ENCODE peak calls at places on chromosome 21, in seven cellular contexts. E is tibial nerve, D is suprapubic skin, B is transverse colon, U is ovary, Y is stomach, A is HepG2. S is an unnamed sample.

GRCh38 chr21:44931137-44931500 is 8.7 kb upstream of the SLX9 start:
- DNase-seq in Y (no peak), D (no peak), A (no peak), U (no peak), E (no peak), B (peak; percentile 52), S (no peak)

GRCh38 chr21:25578070-25578961 is 29.0 kb downstream of the MRPL39 start:
- DNase-seq in Y (no peak), E (no peak), A (peak; percentile 6), D (no peak), B (no peak), U (no peak), S (no peak)

GRCh38 chr21:30340714-30341573 is 3.5 kb upstream of the KRTAP27-1 start:
- DNase-seq in Y (peak; percentile 56), U (no peak), E (no peak), D (no peak), B (peak; percentile 41), A (peak; percentile 3), S (no peak)

GRCh38 chr21:45819478-45820170 is 161.9 kb upstream of the COL6A1 start:
- DNase-seq in Y (no peak), D (no peak), A (no peak), B (no peak), U (no peak), E (no peak), S (peak; percentile 63)

GRCh38 chr21:45882641-45883040 is 98.9 kb upstream of the COL6A1 start:
- DNase-seq in A (no peak), U (no peak), Y (no peak), E (no peak), B (no peak), D (no peak), S (no peak)

GRCh38 chr21:34810786-34811185 is 142.0 kb downstream of the CLIC6 start:
- DNase-seq in B (no peak), D (no peak), A (no peak), U (no peak), E (no peak), Y (no peak), S (no peak)

GRCh38 chr21:35843911-35844667 is 216.2 kb downstream of the SETD4 start:
- DNase-seq in U (no peak), Y (no peak), A (no peak), E (no peak), D (peak; percentile 55), B (no peak), S (no peak)

GRCh38 chr21:45154511-45155508 is 80.4 kb downstream of the ADARB1 start:
- DNase-seq in B (no peak), U (no peak), A (no peak), E (no peak), D (no peak), Y (peak; percentile 3), S (peak; percentile 81)

GRCh38 chr21:25767921-25768320 is 33.1 kb downstream of the GABPA start:
- DNase-seq in U (no peak), D (no peak), Y (no peak), A (no peak), E (no peak), B (no peak), S (no peak)

GRCh38 chr21:39444406-39445145 is 1.0 kb downstream of the LCA5L start:
- DNase-seq in U (no peak), A (no peak), D (no peak), B (no peak), E (no peak), Y (no peak), S (no peak)

GRCh38 chr21:39319251-39319756 is 5.9 kb upstream of the BRWD1 start:
- DNase-seq in U (no peak), B (no peak), A (no peak), Y (no peak), E (no peak), D (no peak), S (peak; percentile 84)

GRCh38 chr21:39451332-39452206 is at the start of gene SH3BGR:
- DNase-seq in Y (no peak), U (no peak), E (peak; percentile 31), A (no peak), D (no peak), B (no peak), S (peak; percentile 70)

GRCh38 chr21:39710866-39711265 is 34.1 kb upstream of the IGSF5 start:
- DNase-seq in U (no peak), E (no peak), B (no peak), A (no peak), D (no peak), Y (no peak), S (no peak)

GRCh38 chr21:17679002-17679600 is 66.4 kb upstream of the BTG3 start:
- DNase-seq in A (peak; percentile 57), Y (no peak), E (no peak), D (no peak), U (no peak), B (no peak), S (no peak)

GRCh38 chr21:33300701-33301631 is 23.8 kb upstream of the IFNAR1 start:
- DNase-seq in D (no peak), A (no peak), U (no peak), Y (no peak), E (no peak), B (no peak), S (no peak)
- TF ChIP-seq EP300 in D (no peak), A (no peak), U (no peak), Y (no peak), E (no peak), B (no peak), S (no peak)

DNA sequence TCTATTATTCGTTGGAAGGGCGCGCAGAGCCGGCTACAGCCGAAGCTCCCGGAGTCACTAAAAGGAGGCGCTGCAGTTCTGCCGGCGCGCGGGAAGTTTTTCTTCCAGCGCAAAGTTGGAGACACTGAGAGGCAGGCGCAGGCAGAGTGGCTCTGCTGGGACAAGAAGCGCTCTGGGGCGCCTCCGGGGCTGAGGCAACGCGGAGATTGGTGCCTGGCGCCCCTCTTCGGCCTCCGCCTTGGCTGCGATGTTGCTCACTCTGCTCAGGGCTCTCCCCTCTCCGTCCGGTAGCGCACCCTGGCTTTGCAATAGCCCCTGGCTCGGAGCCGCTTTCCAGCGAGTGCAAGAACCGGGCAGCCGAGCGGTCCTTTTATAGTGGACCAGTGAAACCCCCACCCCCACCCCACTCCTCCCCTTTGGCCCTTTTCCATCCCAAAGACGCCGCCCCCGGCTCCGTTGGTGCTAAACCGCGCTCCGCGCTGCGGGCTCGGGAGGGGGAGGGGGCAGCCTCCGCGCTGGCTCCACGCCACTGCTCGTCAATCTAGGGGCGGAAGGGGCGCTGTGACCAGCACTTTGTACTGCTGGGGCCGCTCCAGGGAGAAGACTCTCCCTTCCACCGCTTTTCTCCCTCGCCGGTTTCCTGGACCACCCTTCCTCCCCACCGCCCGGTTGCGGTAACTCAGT is at the start of gene ADAMTS1:
- DNase-seq in B (peak; percentile 76), A (peak; percentile 4), D (peak; percentile 95), E (peak; percentile 91), U (peak; percentile 99), Y (peak; percentile 71), S (peak; percentile 98)
- TF ChIP-seq POLR2A in B (peak; percentile 90), A (no peak), D (peak; percentile 92), E (peak; percentile 90), U (peak; percentile 96), Y (no peak), S (peak; percentile 85)

GRCh38 chr21:37088196-37088595 is 15.1 kb downstream of the TTC3 start:
- DNase-seq in Y (no peak), E (no peak), U (no peak), D (no peak), A (no peak), B (no peak), S (no peak)

GRCh38 chr21:37082375-37082774 is 9.3 kb downstream of the TTC3 start:
- DNase-seq in E (no peak), U (no peak), D (no peak), B (no peak), Y (no peak), A (no peak), S (no peak)

GRCh38 chr21:37087188-37087587 is 14.1 kb downstream of the TTC3 start:
- DNase-seq in Y (no peak), D (no peak), A (no peak), E (no peak), U (no peak), B (no peak), S (no peak)

GRCh38 chr21:37082856-37083611 is 10.0 kb downstream of the TTC3 start:
- DNase-seq in D (no peak), B (no peak), E (no peak), U (no peak), A (peak; percentile 89), Y (no peak), S (no peak)

DNA sequence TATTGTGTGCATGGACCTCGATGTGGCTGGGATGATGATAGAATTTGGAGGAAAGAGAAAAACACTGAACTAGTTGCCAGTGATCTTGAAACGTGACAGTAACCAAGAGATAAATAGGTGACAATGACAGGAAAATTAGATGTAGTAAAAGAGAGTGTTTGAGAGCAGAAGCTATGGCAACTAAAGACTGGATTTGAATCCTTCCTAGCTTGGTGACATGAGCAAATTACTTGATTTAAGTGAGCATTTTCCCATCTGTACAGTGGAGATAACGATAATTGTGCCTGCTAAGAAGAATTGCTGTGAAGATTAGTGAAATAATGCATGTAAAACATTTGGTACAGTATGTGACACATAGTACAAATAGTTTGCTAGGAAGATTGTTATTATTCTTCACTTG is 12.7 kb downstream of the TTC3 start:
- DNase-seq in E (no peak), Y (no peak), D (no peak), B (no peak), A (no peak), U (no peak), S (no peak)
- TF ChIP-seq EP300 in E (no peak), Y (no peak), D (no peak), B (no peak), A (no peak), U (no peak), S (no peak)

DNA sequence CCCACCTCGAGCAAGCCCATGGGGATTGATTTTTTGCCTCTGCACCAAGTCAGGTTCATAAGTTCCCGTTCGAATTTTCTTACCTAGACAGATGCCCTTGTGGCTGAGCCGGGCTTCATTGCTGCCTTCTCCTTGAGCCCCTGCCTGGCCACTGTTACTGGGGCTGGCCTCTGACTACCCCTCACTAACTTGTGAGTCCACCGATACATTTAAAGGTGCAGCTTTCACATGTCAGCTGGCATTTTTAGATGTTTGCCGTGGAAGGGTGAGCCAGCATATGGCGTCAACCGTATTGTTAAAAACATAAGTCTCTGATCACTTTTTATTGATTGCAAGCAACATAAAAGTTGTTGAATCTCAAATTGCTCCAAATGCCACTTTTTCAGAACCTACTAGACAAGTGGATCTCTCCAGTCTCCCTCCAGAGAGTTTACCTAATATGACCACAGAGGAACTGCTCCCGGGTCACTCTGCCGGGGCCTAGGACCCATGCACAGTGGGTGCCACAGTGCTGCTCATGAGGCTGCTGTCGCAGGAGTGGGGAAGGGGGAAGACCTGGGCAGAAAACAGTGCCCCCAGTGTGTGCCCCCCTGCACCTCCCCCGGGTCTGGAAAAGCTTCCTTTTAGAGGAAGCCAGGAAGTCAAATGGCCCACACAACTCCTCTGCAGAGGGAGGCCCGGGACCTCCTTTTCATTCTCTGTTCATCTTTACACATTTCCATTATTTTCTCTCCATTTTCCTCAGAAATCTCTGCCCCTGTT is 18.8 kb downstream of the MX1 start:
- DNase-seq in Y (peak; percentile 5), U (no peak), A (no peak), E (no peak), D (peak; percentile 21), B (peak; percentile 2), S (no peak)
- TF ChIP-seq POLR2A in Y (no peak), U (no peak), A (no peak), E (no peak), D (no peak), B (no peak), S (no peak)

DNA sequence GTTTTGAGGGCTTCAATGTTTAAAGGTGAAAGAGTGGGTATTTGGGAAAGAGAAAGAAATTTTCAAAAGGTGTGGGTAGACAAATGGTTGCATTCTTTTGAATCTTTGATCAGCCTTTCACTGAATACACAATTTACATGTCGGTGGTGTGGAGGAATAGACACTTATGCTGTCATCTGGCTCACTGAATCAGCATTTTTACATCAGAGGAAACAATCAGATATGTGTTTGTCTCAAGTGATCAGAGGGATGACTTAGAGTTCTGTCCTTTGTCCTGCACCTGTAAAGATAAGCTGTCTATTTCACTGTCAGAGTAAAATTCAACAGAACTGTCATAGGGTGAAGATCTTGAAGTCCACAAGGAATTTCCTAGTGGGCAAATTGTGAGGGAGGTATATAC is 170.9 kb upstream of the USP25 start:
- DNase-seq in B (no peak), D (no peak), E (no peak), A (no peak), U (no peak), Y (no peak), S (no peak)
- TF ChIP-seq EP300 in B (no peak), D (no peak), E (no peak), A (no peak), U (no peak), Y (no peak), S (no peak)

S was measured in sigmoid colon.